ENCODE peak calls at places on chromosomes 16 and 17, in six cellular contexts. O, N, J, I, R and K are unnamed samples.

GRCh38 chr16:56628486-56629035 is 3.0 kb downstream of the MT1E start:
- DNase-seq in J (peak; percentile 39), R (peak; percentile 16), N (no peak), O (peak; percentile 14), I (no peak), K (peak; percentile 39)

GRCh38 chr17:55527520-55528118 is 16.4 kb upstream of the SMIM36 start:
- DNase-seq in O (peak; percentile 53), R (peak; percentile 43), J (peak; percentile 76), N (no peak), I (peak; percentile 9), K (peak; percentile 47)

GRCh38 chr16:66414891-66415290 is 12.2 kb upstream of the BEAN1 start:
- DNase-seq in O (peak; percentile 34), J (peak; percentile 83), R (peak; percentile 67), N (no peak), I (no peak), K (peak; percentile 36)

GRCh38 chr16:74748710-74749073 is 25.9 kb downstream of the FA2H start:
- DNase-seq in N (no peak), J (no peak), R (no peak), I (no peak), O (no peak), K (no peak)

GRCh38 chr16:19001788-19002187 is 18.1 kb downstream of the TMC7 start:
- DNase-seq in O (peak; percentile 91), R (peak; percentile 90), J (peak; percentile 82), N (no peak), I (no peak), K (peak; percentile 99)

GRCh38 chr17:8807070-8807550 is 7.9 kb upstream of the MFSD6L start:
- DNase-seq in I (peak; percentile 65), J (peak; percentile 6), R (peak; percentile 14), N (no peak), O (no peak), K (peak; percentile 11)

GRCh38 chr16:83898463-83899271 is at the start of gene MLYCD:
- DNase-seq in N (peak; percentile 67), O (peak; percentile 74), R (peak; percentile 81), J (peak; percentile 44), I (peak; percentile 97), K (peak; percentile 78)

GRCh38 chr17:79992657-79993389 is 42.8 kb downstream of the TBC1D16 start:
- DNase-seq in J (no peak), R (no peak), I (no peak), O (no peak), N (no peak), K (no peak)

GRCh38 chr16:24163935-24164334 is 92.2 kb upstream of the CACNG3 start:
- DNase-seq in J (no peak), N (no peak), O (no peak), R (no peak), I (no peak), K (no peak)

GRCh38 chr17:63354251-63354650 is 91.9 kb downstream of the CYB561 start:
- DNase-seq in N (no peak), J (peak; percentile 33), I (no peak), R (peak; percentile 28), O (no peak), K (no peak)

GRCh38 chr16:3808308-3809063 is 72.0 kb downstream of the CREBBP start:
- DNase-seq in J (no peak), R (no peak), I (no peak), O (no peak), N (no peak), K (no peak)

GRCh38 chr17:27631409-27631755 is 394 bp downstream of the LGALS9 start:
- DNase-seq in J (no peak), O (no peak), R (no peak), I (no peak), N (no peak), K (no peak)

GRCh38 chr17:4161560-4162221 is 18.7 kb downstream of the CYB5D2 start:
- DNase-seq in I (no peak), O (peak; percentile 13), R (peak; percentile 55), J (no peak), N (no peak), K (peak; percentile 81)

GRCh38 chr16:30641378-30641982 is 9.3 kb upstream of the PRR14 start:
- DNase-seq in O (no peak), I (no peak), R (no peak), J (no peak), N (no peak), K (no peak)

GRCh38 chr17:80886641-80887573 is 104.7 kb upstream of the CHMP6 start:
- DNase-seq in N (no peak), J (no peak), I (no peak), R (no peak), O (no peak), K (no peak)

GRCh38 chr16:88569985-88570690 is at the start of gene ZC3H18:
- DNase-seq in O (peak; percentile 94), I (peak; percentile 100), J (peak; percentile 91), N (peak; percentile 97), R (peak; percentile 95), K (peak; percentile 92)

GRCh38 chr17:1629647-1630310 is 1.1 kb upstream of the SLC43A2 start:
- DNase-seq in R (peak; percentile 41), N (peak; percentile 80), J (peak; percentile 31), I (no peak), O (peak; percentile 52), K (peak; percentile 28)

GRCh38 chr17:27109346-27109745 is 184.6 kb upstream of the WSB1 start:
- DNase-seq in I (no peak), J (no peak), N (no peak), R (no peak), O (no peak), K (no peak)

GRCh38 chr16:48117217-48118105 is 38.3 kb downstream of the ABCC12 start:
- DNase-seq in R (peak; percentile 42), I (peak; percentile 87), J (peak; percentile 61), N (peak; percentile 54), O (no peak), K (peak; percentile 56)

GRCh38 chr17:77995146-77995852 is 36.8 kb downstream of the TNRC6C start:
- DNase-seq in I (no peak), N (peak; percentile 19), O (peak; percentile 5), R (no peak), J (no peak), K (no peak)

GRCh38 chr16:71367243-71367976 is 8.9 kb downstream of the CALB2 start:
- DNase-seq in O (peak; percentile 35), N (peak; percentile 18), I (peak; percentile 53), R (peak; percentile 57), J (peak; percentile 40), K (peak; percentile 52)

GRCh38 chr17:58587713-58588117 is 73.3 kb upstream of the MTMR4 start:
- DNase-seq in I (peak; percentile 46), R (peak; percentile 52), N (peak; percentile 37), O (peak; percentile 29), J (peak; percentile 28), K (peak; percentile 19)

GRCh38 chr17:69869667-69870066 is 205.4 kb upstream of the KCNJ16 start:
- DNase-seq in R (no peak), N (no peak), I (peak; percentile 2), O (no peak), J (no peak), K (no peak)

GRCh38 chr17:16040710-16041251 is 41.2 kb downstream of the TTC19 start:
- DNase-seq in R (peak; percentile 84), O (peak; percentile 87), N (no peak), I (no peak), J (peak; percentile 81), K (peak; percentile 2)

GRCh38 chr16:14489460-14489859 is 140.6 kb downstream of the PARN start:
- DNase-seq in O (peak; percentile 79), I (peak; percentile 25), R (peak; percentile 23), J (no peak), N (no peak), K (peak; percentile 69)

GRCh38 chr17:2776589-2777241 is 19.5 kb upstream of the RAP1GAP2 start:
- DNase-seq in J (no peak), O (no peak), N (no peak), R (no peak), I (no peak), K (no peak)

GRCh38 chr17:66786101-66786500 is 48.8 kb upstream of the CACNG5 start:
- DNase-seq in O (no peak), R (no peak), N (no peak), J (no peak), I (no peak), K (no peak)

GRCh38 chr17:49456172-49456965 is 38.7 kb upstream of the NGFR start:
- DNase-seq in J (peak; percentile 77), O (peak; percentile 91), R (peak; percentile 90), N (no peak), I (no peak), K (peak; percentile 95)